ENCODE peak calls at places on chromosomes 6 and 20, in six cellular contexts. One of them, this sample, is unnamed.

GRCh38 chr20:19528286-19529030 is 229.6 kb upstream of the RIN2 start:
- DNase-seq in progenitor cell of endocrine pancreas: no peak
- DNase-seq in upper lobe of left lung: no peak
- DNase-seq in activated gamma-delta T cell treated with anti-CD3 and anti-CD28 coated beads, Interleukin-2, amount 50 U/mL, for 16 hours: no peak
- DNase-seq in endothelial cell: no peak
- DNase-seq in left ventricle myocardium superior: no peak
- DNase-seq in this sample: no peak

GRCh38 chr20:46058656-46059281 is 29.8 kb downstream of the SLC12A5 start:
- DNase-seq in progenitor cell of endocrine pancreas: no peak
- DNase-seq in upper lobe of left lung: peak
- DNase-seq in activated gamma-delta T cell treated with anti-CD3 and anti-CD28 coated beads, Interleukin-2, amount 50 U/mL, for 16 hours: no peak
- DNase-seq in endothelial cell: peak
- DNase-seq in left ventricle myocardium superior: no peak
- DNase-seq in this sample: no peak

GRCh38 chr20:32678948-32679347 is 5.2 kb upstream of the C20orf203 start:
- DNase-seq in progenitor cell of endocrine pancreas: no peak
- DNase-seq in upper lobe of left lung: no peak
- DNase-seq in activated gamma-delta T cell treated with anti-CD3 and anti-CD28 coated beads, Interleukin-2, amount 50 U/mL, for 16 hours: no peak
- DNase-seq in endothelial cell: no peak
- DNase-seq in left ventricle myocardium superior: peak
- DNase-seq in this sample: no peak

GRCh38 chr20:32602273-32602672 is 17.1 kb upstream of the NOL4L start:
- DNase-seq in progenitor cell of endocrine pancreas: no peak
- DNase-seq in upper lobe of left lung: peak
- DNase-seq in activated gamma-delta T cell treated with anti-CD3 and anti-CD28 coated beads, Interleukin-2, amount 50 U/mL, for 16 hours: no peak
- DNase-seq in endothelial cell: no peak
- DNase-seq in left ventricle myocardium superior: no peak
- DNase-seq in this sample: no peak

GRCh38 chr20:3934628-3935027 is 45.4 kb downstream of the PANK2 start:
- DNase-seq in progenitor cell of endocrine pancreas: no peak
- DNase-seq in upper lobe of left lung: no peak
- DNase-seq in activated gamma-delta T cell treated with anti-CD3 and anti-CD28 coated beads, Interleukin-2, amount 50 U/mL, for 16 hours: no peak
- DNase-seq in endothelial cell: no peak
- DNase-seq in left ventricle myocardium superior: no peak
- DNase-seq in this sample: no peak

GRCh38 chr6:162856885-162857284 is 129.1 kb downstream of the PACRG start:
- DNase-seq in progenitor cell of endocrine pancreas: no peak
- DNase-seq in upper lobe of left lung: no peak
- DNase-seq in activated gamma-delta T cell treated with anti-CD3 and anti-CD28 coated beads, Interleukin-2, amount 50 U/mL, for 16 hours: no peak
- DNase-seq in endothelial cell: peak
- DNase-seq in left ventricle myocardium superior: no peak
- DNase-seq in this sample: no peak

GRCh38 chr6:31689249-31690110 is 8.6 kb upstream of the LY6G5C start:
- DNase-seq in progenitor cell of endocrine pancreas: no peak
- DNase-seq in upper lobe of left lung: no peak
- DNase-seq in activated gamma-delta T cell treated with anti-CD3 and anti-CD28 coated beads, Interleukin-2, amount 50 U/mL, for 16 hours: no peak
- DNase-seq in endothelial cell: peak
- DNase-seq in left ventricle myocardium superior: peak
- DNase-seq in this sample: no peak

GRCh38 chr6:26140967-26141294 is 53.7 kb downstream of the HFE start:
- DNase-seq in progenitor cell of endocrine pancreas: no peak
- DNase-seq in upper lobe of left lung: no peak
- DNase-seq in activated gamma-delta T cell treated with anti-CD3 and anti-CD28 coated beads, Interleukin-2, amount 50 U/mL, for 16 hours: no peak
- DNase-seq in endothelial cell: no peak
- DNase-seq in left ventricle myocardium superior: no peak
- DNase-seq in this sample: no peak

GRCh38 chr20:59171986-59172385 is 8.4 kb downstream of the ZNF831 start:
- DNase-seq in progenitor cell of endocrine pancreas: no peak
- DNase-seq in upper lobe of left lung: no peak
- DNase-seq in activated gamma-delta T cell treated with anti-CD3 and anti-CD28 coated beads, Interleukin-2, amount 50 U/mL, for 16 hours: no peak
- DNase-seq in endothelial cell: no peak
- DNase-seq in left ventricle myocardium superior: no peak
- DNase-seq in this sample: no peak

GRCh38 chr20:52031574-52032303 is 159.8 kb downstream of the ZFP64 start:
- DNase-seq in progenitor cell of endocrine pancreas: no peak
- DNase-seq in upper lobe of left lung: no peak
- DNase-seq in activated gamma-delta T cell treated with anti-CD3 and anti-CD28 coated beads, Interleukin-2, amount 50 U/mL, for 16 hours: peak
- DNase-seq in endothelial cell: no peak
- DNase-seq in left ventricle myocardium superior: no peak
- DNase-seq in this sample: peak

GRCh38 chr6:16770701-16771569 is 9.7 kb upstream of the ATXN1 start:
- DNase-seq in progenitor cell of endocrine pancreas: peak
- DNase-seq in upper lobe of left lung: peak
- DNase-seq in activated gamma-delta T cell treated with anti-CD3 and anti-CD28 coated beads, Interleukin-2, amount 50 U/mL, for 16 hours: peak
- DNase-seq in endothelial cell: peak
- DNase-seq in left ventricle myocardium superior: peak
- DNase-seq in this sample: peak

GRCh38 chr20:1952737-1953530 is 40.9 kb downstream of the PDYN start:
- DNase-seq in progenitor cell of endocrine pancreas: no peak
- DNase-seq in upper lobe of left lung: no peak
- DNase-seq in activated gamma-delta T cell treated with anti-CD3 and anti-CD28 coated beads, Interleukin-2, amount 50 U/mL, for 16 hours: no peak
- DNase-seq in endothelial cell: no peak
- DNase-seq in left ventricle myocardium superior: no peak
- DNase-seq in this sample: no peak

GRCh38 chr6:149464411-149464810 is 20.4 kb downstream of the ZC3H12D start:
- DNase-seq in progenitor cell of endocrine pancreas: no peak
- DNase-seq in upper lobe of left lung: no peak
- DNase-seq in activated gamma-delta T cell treated with anti-CD3 and anti-CD28 coated beads, Interleukin-2, amount 50 U/mL, for 16 hours: no peak
- DNase-seq in endothelial cell: no peak
- DNase-seq in left ventricle myocardium superior: no peak
- DNase-seq in this sample: no peak

GRCh38 chr6:170090561-170090960 is 200.3 kb downstream of the DLL1 start:
- DNase-seq in progenitor cell of endocrine pancreas: no peak
- DNase-seq in upper lobe of left lung: no peak
- DNase-seq in activated gamma-delta T cell treated with anti-CD3 and anti-CD28 coated beads, Interleukin-2, amount 50 U/mL, for 16 hours: no peak
- DNase-seq in endothelial cell: no peak
- DNase-seq in left ventricle myocardium superior: no peak
- DNase-seq in this sample: no peak

GRCh38 chr6:118867181-118867580 is 26.8 kb upstream of the ASF1A start:
- DNase-seq in progenitor cell of endocrine pancreas: no peak
- DNase-seq in upper lobe of left lung: no peak
- DNase-seq in activated gamma-delta T cell treated with anti-CD3 and anti-CD28 coated beads, Interleukin-2, amount 50 U/mL, for 16 hours: no peak
- DNase-seq in endothelial cell: no peak
- DNase-seq in left ventricle myocardium superior: no peak
- DNase-seq in this sample: no peak

GRCh38 chr6:146269482-146269881 is 240.6 kb downstream of the GRM1 start:
- DNase-seq in progenitor cell of endocrine pancreas: no peak
- DNase-seq in upper lobe of left lung: no peak
- DNase-seq in activated gamma-delta T cell treated with anti-CD3 and anti-CD28 coated beads, Interleukin-2, amount 50 U/mL, for 16 hours: no peak
- DNase-seq in endothelial cell: no peak
- DNase-seq in left ventricle myocardium superior: no peak
- DNase-seq in this sample: no peak

GRCh38 chr6:90266845-90267621 is 29.6 kb downstream of the BACH2 start:
- DNase-seq in progenitor cell of endocrine pancreas: no peak
- DNase-seq in upper lobe of left lung: no peak
- DNase-seq in activated gamma-delta T cell treated with anti-CD3 and anti-CD28 coated beads, Interleukin-2, amount 50 U/mL, for 16 hours: no peak
- DNase-seq in endothelial cell: no peak
- DNase-seq in left ventricle myocardium superior: no peak
- DNase-seq in this sample: no peak

GRCh38 chr6:29426654-29427053 is 11.9 kb downstream of the OR12D1 start:
- DNase-seq in progenitor cell of endocrine pancreas: no peak
- DNase-seq in upper lobe of left lung: no peak
- DNase-seq in activated gamma-delta T cell treated with anti-CD3 and anti-CD28 coated beads, Interleukin-2, amount 50 U/mL, for 16 hours: no peak
- DNase-seq in endothelial cell: no peak
- DNase-seq in left ventricle myocardium superior: no peak
- DNase-seq in this sample: no peak

GRCh38 chr6:40482532-40482931 is 104.6 kb downstream of the LRFN2 start:
- DNase-seq in progenitor cell of endocrine pancreas: no peak
- DNase-seq in upper lobe of left lung: peak
- DNase-seq in activated gamma-delta T cell treated with anti-CD3 and anti-CD28 coated beads, Interleukin-2, amount 50 U/mL, for 16 hours: no peak
- DNase-seq in endothelial cell: no peak
- DNase-seq in left ventricle myocardium superior: no peak
- DNase-seq in this sample: no peak

GRCh38 chr6:69456086-69456485 is 340.7 kb downstream of the LMBRD1 start:
- DNase-seq in progenitor cell of endocrine pancreas: no peak
- DNase-seq in upper lobe of left lung: no peak
- DNase-seq in activated gamma-delta T cell treated with anti-CD3 and anti-CD28 coated beads, Interleukin-2, amount 50 U/mL, for 16 hours: no peak
- DNase-seq in endothelial cell: no peak
- DNase-seq in left ventricle myocardium superior: no peak
- DNase-seq in this sample: no peak

GRCh38 chr6:33787954-33788693 is 806 bp downstream of the LEMD2 start:
- DNase-seq in progenitor cell of endocrine pancreas: no peak
- DNase-seq in upper lobe of left lung: peak
- DNase-seq in activated gamma-delta T cell treated with anti-CD3 and anti-CD28 coated beads, Interleukin-2, amount 50 U/mL, for 16 hours: peak
- DNase-seq in endothelial cell: peak
- DNase-seq in left ventricle myocardium superior: peak
- DNase-seq in this sample: peak

GRCh38 chr6:1611572-1612385 is 2.1 kb downstream of the FOXC1 start:
- DNase-seq in progenitor cell of endocrine pancreas: no peak
- DNase-seq in upper lobe of left lung: peak
- DNase-seq in activated gamma-delta T cell treated with anti-CD3 and anti-CD28 coated beads, Interleukin-2, amount 50 U/mL, for 16 hours: no peak
- DNase-seq in endothelial cell: peak
- DNase-seq in left ventricle myocardium superior: no peak
- DNase-seq in this sample: no peak

GRCh38 chr20:46563170-46563847 is 12.9 kb upstream of the OCSTAMP start:
- DNase-seq in progenitor cell of endocrine pancreas: no peak
- DNase-seq in upper lobe of left lung: peak
- DNase-seq in activated gamma-delta T cell treated with anti-CD3 and anti-CD28 coated beads, Interleukin-2, amount 50 U/mL, for 16 hours: no peak
- DNase-seq in endothelial cell: peak
- DNase-seq in left ventricle myocardium superior: no peak
- DNase-seq in this sample: no peak

GRCh38 chr6:18551228-18551627 is 164.1 kb downstream of the RNF144B start:
- DNase-seq in progenitor cell of endocrine pancreas: no peak
- DNase-seq in upper lobe of left lung: no peak
- DNase-seq in activated gamma-delta T cell treated with anti-CD3 and anti-CD28 coated beads, Interleukin-2, amount 50 U/mL, for 16 hours: no peak
- DNase-seq in endothelial cell: no peak
- DNase-seq in left ventricle myocardium superior: no peak
- DNase-seq in this sample: no peak

GRCh38 chr6:1406306-1407058 is 17.1 kb downstream of the FOXF2 start:
- DNase-seq in progenitor cell of endocrine pancreas: no peak
- DNase-seq in upper lobe of left lung: no peak
- DNase-seq in activated gamma-delta T cell treated with anti-CD3 and anti-CD28 coated beads, Interleukin-2, amount 50 U/mL, for 16 hours: no peak
- DNase-seq in endothelial cell: no peak
- DNase-seq in left ventricle myocardium superior: no peak
- DNase-seq in this sample: no peak

GRCh38 chr6:111252451-111252850 is 165.1 kb downstream of the SLC16A10 start:
- DNase-seq in progenitor cell of endocrine pancreas: no peak
- DNase-seq in upper lobe of left lung: no peak
- DNase-seq in activated gamma-delta T cell treated with anti-CD3 and anti-CD28 coated beads, Interleukin-2, amount 50 U/mL, for 16 hours: no peak
- DNase-seq in endothelial cell: no peak
- DNase-seq in left ventricle myocardium superior: no peak
- DNase-seq in this sample: no peak

GRCh38 chr6:138728672-138729071 is 44.9 kb upstream of the CCDC28A start:
- DNase-seq in progenitor cell of endocrine pancreas: no peak
- DNase-seq in upper lobe of left lung: no peak
- DNase-seq in activated gamma-delta T cell treated with anti-CD3 and anti-CD28 coated beads, Interleukin-2, amount 50 U/mL, for 16 hours: no peak
- DNase-seq in endothelial cell: no peak
- DNase-seq in left ventricle myocardium superior: no peak
- DNase-seq in this sample: no peak

GRCh38 chr6:52736145-52736544 is 27.1 kb downstream of the GSTA2 start:
- DNase-seq in progenitor cell of endocrine pancreas: no peak
- DNase-seq in upper lobe of left lung: no peak
- DNase-seq in activated gamma-delta T cell treated with anti-CD3 and anti-CD28 coated beads, Interleukin-2, amount 50 U/mL, for 16 hours: no peak
- DNase-seq in endothelial cell: no peak
- DNase-seq in left ventricle myocardium superior: no peak
- DNase-seq in this sample: no peak

GRCh38 chr6:109447087-109447486 is 6.6 kb downstream of the SMPD2 start:
- DNase-seq in progenitor cell of endocrine pancreas: no peak
- DNase-seq in upper lobe of left lung: peak
- DNase-seq in activated gamma-delta T cell treated with anti-CD3 and anti-CD28 coated beads, Interleukin-2, amount 50 U/mL, for 16 hours: no peak
- DNase-seq in endothelial cell: no peak
- DNase-seq in left ventricle myocardium superior: no peak
- DNase-seq in this sample: no peak

This sample was measured in effector memory CD8-positive, alpha-beta T cell.